ENCODE peak calls at places on chromosome 6, in six cellular contexts. S is stimulated activated CD8-positive, alpha-beta memory T cell treated with anti-CD3 and anti-CD28 coated beads, Interleukin-4, amount 100 ng/mL, for 24 hours; D is LoVo; A is RWPE2; H is activated naive CD4-positive, alpha-beta T cell; Y is HS-5. Z is an unnamed sample.

GRCh38 chr6:33993653-33994052 is 152.2 kb downstream of the GRM4 start:
- DNase-seq in S (no peak), D (no peak), A (peak; percentile 30), H (no peak), Y (no peak), Z (no peak)

GRCh38 chr6:108557494-108558371 is 3.0 kb upstream of the FOXO3 start:
- DNase-seq in S (peak; percentile 67), D (peak; percentile 76), A (peak; percentile 64), H (peak; percentile 85), Y (no peak), Z (peak; percentile 59)

GRCh38 chr6:56772737-56773184 is 130.1 kb upstream of the DST start:
- DNase-seq in S (no peak), D (peak; percentile 19), A (no peak), H (no peak), Y (peak; percentile 53), Z (peak; percentile 52)

GRCh38 chr6:28816339-28816908 is 107.4 kb downstream of the TRIM27 start:
- DNase-seq in S (no peak), D (no peak), A (no peak), H (no peak), Y (no peak), Z (no peak)

GRCh38 chr6:52138284-52138683 is 47.9 kb upstream of the IL17A start:
- DNase-seq in S (no peak), D (no peak), A (no peak), H (no peak), Y (no peak), Z (no peak)

GRCh38 chr6:111777357-111777756 is 95.9 kb downstream of the FYN start:
- DNase-seq in S (no peak), D (no peak), A (no peak), H (no peak), Y (no peak), Z (no peak)

GRCh38 chr6:150705392-150705791 is 105.7 kb downstream of the PLEKHG1 start:
- DNase-seq in S (no peak), D (no peak), A (no peak), H (no peak), Y (no peak), Z (no peak)

GRCh38 chr6:109052015-109052651 is 42.5 kb downstream of the SESN1 start:
- DNase-seq in S (no peak), D (no peak), A (no peak), H (no peak), Y (no peak), Z (no peak)

GRCh38 chr6:123016431-123017110 is 20.5 kb downstream of the CLVS2 start:
- DNase-seq in S (no peak), D (no peak), A (no peak), H (no peak), Y (no peak), Z (no peak)

GRCh38 chr6:44002591-44003344 is 124.5 kb downstream of the MRPL14 start:
- DNase-seq in S (peak; percentile 55), D (no peak), A (no peak), H (peak; percentile 40), Y (no peak), Z (peak; percentile 96)

GRCh38 chr6:72649032-72649984 is 27.4 kb downstream of the KCNQ5 start:
- DNase-seq in S (no peak), D (peak; percentile 17), A (no peak), H (no peak), Y (peak; percentile 75), Z (peak; percentile 72)

GRCh38 chr6:52340603-52340880 is 21.4 kb upstream of the PAQR8 start:
- DNase-seq in S (no peak), D (no peak), A (no peak), H (no peak), Y (no peak), Z (no peak)

GRCh38 chr6:150756170-150756569 is 109.3 kb upstream of the MTHFD1L start:
- DNase-seq in S (no peak), D (no peak), A (no peak), H (no peak), Y (peak; percentile 76), Z (no peak)

GRCh38 chr6:158047120-158047518 is 65.5 kb downstream of the SYNJ2 start:
- DNase-seq in S (peak; percentile 54), D (peak; percentile 79), A (no peak), H (peak; percentile 12), Y (no peak), Z (no peak)